ENCODE peak calls at places on chromosome 7, in nine cellular contexts. M is naive thymus-derived CD4-positive, alpha-beta T cell; V is skeletal muscle cell; Z is colonic mucosa; O is cortex of kidney; P is HL-60; G is NCI-H1436; Q is Peyer's patch; A is Right ventricle myocardium inferior. H is an unnamed sample.

GRCh38 chr7:26658080-26658697 is 206.2 kb downstream of the SKAP2 start:
- DNase-seq in M (no peak), V (no peak), Z (no peak), O (no peak), P (no peak), G (no peak), Q (no peak), A (no peak), H (no peak)

GRCh38 chr7:143906895-143907294 is 4.9 kb upstream of the TCAF1 start:
- DNase-seq in M (no peak), V (no peak), Z (no peak), O (no peak), P (no peak), G (no peak), Q (no peak), A (no peak), H (no peak)

GRCh38 chr7:77461246-77461645 is 45.1 kb upstream of the GSAP start:
- DNase-seq in M (no peak), V (no peak), Z (no peak), O (no peak), P (no peak), G (no peak), Q (no peak), A (no peak), H (no peak)

GRCh38 chr7:44067064-44067951 is 1.9 kb upstream of the PGAM2 start:
- DNase-seq in M (no peak), V (no peak), Z (no peak), O (no peak), P (no peak), G (no peak), Q (peak; percentile 47), A (no peak), H (no peak)

GRCh38 chr7:128056901-128057300 is 25.7 kb upstream of the LRRC4 start:
- DNase-seq in M (no peak), V (peak; percentile 41), Z (no peak), O (no peak), P (no peak), G (no peak), Q (no peak), A (no peak), H (no peak)

GRCh38 chr7:124762611-124763143 is 2.9 kb downstream of the GPR37 start:
- DNase-seq in M (no peak), V (no peak), Z (peak; percentile 66), O (no peak), P (no peak), G (no peak), Q (no peak), A (no peak), H (no peak)

GRCh38 chr7:157477550-157478212 is 140.9 kb downstream of the DNAJB6 start:
- DNase-seq in M (peak; percentile 28), V (no peak), Z (no peak), O (no peak), P (no peak), G (no peak), Q (no peak), A (peak; percentile 64), H (no peak)

GRCh38 chr7:157498690-157499089 is 161.9 kb downstream of the DNAJB6 start:
- DNase-seq in M (no peak), V (no peak), Z (no peak), O (no peak), P (no peak), G (no peak), Q (peak; percentile 26), A (no peak), H (no peak)

GRCh38 chr7:1819258-1819841 is 149.3 kb downstream of the ELFN1 start:
- DNase-seq in M (peak; percentile 19), V (no peak), Z (no peak), O (no peak), P (no peak), G (no peak), Q (no peak), A (no peak), H (no peak)

GRCh38 chr7:108079291-108080057 is 50.7 kb downstream of the LAMB4 start:
- DNase-seq in M (no peak), V (peak; percentile 83), Z (no peak), O (no peak), P (no peak), G (no peak), Q (peak; percentile 58), A (no peak), H (no peak)

GRCh38 chr7:149725916-149726315 is 47.5 kb downstream of the ZNF467 start:
- DNase-seq in M (no peak), V (no peak), Z (no peak), O (no peak), P (no peak), G (no peak), Q (no peak), A (no peak), H (no peak)

GRCh38 chr7:120337308-120337907 is 64.4 kb downstream of the KCND2 start:
- DNase-seq in M (no peak), V (no peak), Z (no peak), O (no peak), P (no peak), G (no peak), Q (no peak), A (no peak), H (peak; percentile 32)

GRCh38 chr7:136245327-136246004 is 268.3 kb upstream of the MTPN start:
- DNase-seq in M (no peak), V (no peak), Z (no peak), O (no peak), P (no peak), G (no peak), Q (no peak), A (no peak), H (no peak)

GRCh38 chr7:155247479-155248365 is 50.0 kb upstream of the INSIG1 start:
- DNase-seq in M (no peak), V (no peak), Z (no peak), O (no peak), P (no peak), G (no peak), Q (no peak), A (no peak), H (no peak)

GRCh38 chr7:46286957-46287356 is 365.9 kb upstream of the IGFBP3 start:
- DNase-seq in M (no peak), V (no peak), Z (no peak), O (no peak), P (no peak), G (no peak), Q (no peak), A (no peak), H (no peak)

GRCh38 chr7:9890092-9890491 is 1083.6 kb upstream of the PHF14 start:
- DNase-seq in M (no peak), V (no peak), Z (no peak), O (no peak), P (no peak), G (no peak), Q (no peak), A (no peak), H (no peak)

GRCh38 chr7:3270362-3270761 is 30.7 kb upstream of the SDK1 start:
- DNase-seq in M (no peak), V (no peak), Z (no peak), O (no peak), P (no peak), G (no peak), Q (no peak), A (no peak), H (no peak)

GRCh38 chr7:70498633-70499032 is 633.3 kb upstream of the GALNT17 start:
- DNase-seq in M (no peak), V (no peak), Z (no peak), O (no peak), P (no peak), G (peak; percentile 74), Q (no peak), A (no peak), H (no peak)